ENCODE peak calls at places on chromosomes 6 and 20, in ten cellular contexts. One of them, this sample, is unnamed.

GRCh38 chr6:156731436-156731835 is 45.7 kb upstream of the ARID1B start:
- DNase-seq in cardiac muscle cell: no peak
- DNase-seq in activated T-cell treated with anti-CD3 and anti-CD28 coated beads, Interleukin-2, amount 50 U/mL, for 72 hours: no peak
- DNase-seq in LoVo: no peak
- DNase-seq in activated CD4-positive, alpha-beta T cell treated with anti-CD3 and anti-CD28 coated beads, Interleukin-2, amount 50 U/mL, for 1 hour: no peak
- DNase-seq in activated T-helper 1 cell treated with Interleukin-2 at 50 U/mL for 16 hours: no peak
- DNase-seq in OCI-LY7: no peak
- DNase-seq in activated naive CD8-positive, alpha-beta T cell treated with anti-CD3 and anti-CD28 coated beads, Interleukin-2, amount 50 U/mL, for 24 hours: no peak
- DNase-seq in GM20000: no peak
- DNase-seq in D341Med: no peak
- DNase-seq in this sample: no peak

GRCh38 chr6:26031151-26031594 is 56.1 kb upstream of the HFE start:
- DNase-seq in cardiac muscle cell: no peak
- DNase-seq in activated T-cell treated with anti-CD3 and anti-CD28 coated beads, Interleukin-2, amount 50 U/mL, for 72 hours: no peak
- DNase-seq in LoVo: no peak
- DNase-seq in activated CD4-positive, alpha-beta T cell treated with anti-CD3 and anti-CD28 coated beads, Interleukin-2, amount 50 U/mL, for 1 hour: no peak
- DNase-seq in activated T-helper 1 cell treated with Interleukin-2 at 50 U/mL for 16 hours: no peak
- DNase-seq in OCI-LY7: peak; percentile 85
- DNase-seq in activated naive CD8-positive, alpha-beta T cell treated with anti-CD3 and anti-CD28 coated beads, Interleukin-2, amount 50 U/mL, for 24 hours: no peak
- DNase-seq in GM20000: no peak
- DNase-seq in D341Med: no peak
- DNase-seq in this sample: no peak

GRCh38 chr6:129901910-129902309 is 40.8 kb upstream of the TMEM244 start:
- DNase-seq in cardiac muscle cell: no peak
- DNase-seq in activated T-cell treated with anti-CD3 and anti-CD28 coated beads, Interleukin-2, amount 50 U/mL, for 72 hours: no peak
- DNase-seq in LoVo: peak; percentile 34
- DNase-seq in activated CD4-positive, alpha-beta T cell treated with anti-CD3 and anti-CD28 coated beads, Interleukin-2, amount 50 U/mL, for 1 hour: no peak
- DNase-seq in activated T-helper 1 cell treated with Interleukin-2 at 50 U/mL for 16 hours: no peak
- DNase-seq in OCI-LY7: no peak
- DNase-seq in activated naive CD8-positive, alpha-beta T cell treated with anti-CD3 and anti-CD28 coated beads, Interleukin-2, amount 50 U/mL, for 24 hours: no peak
- DNase-seq in GM20000: no peak
- DNase-seq in D341Med: no peak
- DNase-seq in this sample: no peak

GRCh38 chr6:141202641-141203040 is 930.1 kb upstream of the GJE1 start:
- DNase-seq in cardiac muscle cell: no peak
- DNase-seq in activated T-cell treated with anti-CD3 and anti-CD28 coated beads, Interleukin-2, amount 50 U/mL, for 72 hours: no peak
- DNase-seq in LoVo: no peak
- DNase-seq in activated CD4-positive, alpha-beta T cell treated with anti-CD3 and anti-CD28 coated beads, Interleukin-2, amount 50 U/mL, for 1 hour: no peak
- DNase-seq in activated T-helper 1 cell treated with Interleukin-2 at 50 U/mL for 16 hours: no peak
- DNase-seq in OCI-LY7: no peak
- DNase-seq in activated naive CD8-positive, alpha-beta T cell treated with anti-CD3 and anti-CD28 coated beads, Interleukin-2, amount 50 U/mL, for 24 hours: no peak
- DNase-seq in GM20000: no peak
- DNase-seq in D341Med: no peak
- DNase-seq in this sample: no peak

GRCh38 chr20:1722513-1723050 is 65.0 kb upstream of the SIRPG start:
- DNase-seq in cardiac muscle cell: no peak
- DNase-seq in activated T-cell treated with anti-CD3 and anti-CD28 coated beads, Interleukin-2, amount 50 U/mL, for 72 hours: no peak
- DNase-seq in LoVo: no peak
- DNase-seq in activated CD4-positive, alpha-beta T cell treated with anti-CD3 and anti-CD28 coated beads, Interleukin-2, amount 50 U/mL, for 1 hour: no peak
- DNase-seq in activated T-helper 1 cell treated with Interleukin-2 at 50 U/mL for 16 hours: no peak
- DNase-seq in OCI-LY7: no peak
- DNase-seq in activated naive CD8-positive, alpha-beta T cell treated with anti-CD3 and anti-CD28 coated beads, Interleukin-2, amount 50 U/mL, for 24 hours: no peak
- DNase-seq in GM20000: no peak
- DNase-seq in D341Med: no peak
- DNase-seq in this sample: no peak

GRCh38 chr6:67277312-67277711 is 1357.8 kb upstream of the ADGRB3 start:
- DNase-seq in cardiac muscle cell: no peak
- DNase-seq in activated T-cell treated with anti-CD3 and anti-CD28 coated beads, Interleukin-2, amount 50 U/mL, for 72 hours: no peak
- DNase-seq in LoVo: no peak
- DNase-seq in activated CD4-positive, alpha-beta T cell treated with anti-CD3 and anti-CD28 coated beads, Interleukin-2, amount 50 U/mL, for 1 hour: no peak
- DNase-seq in activated T-helper 1 cell treated with Interleukin-2 at 50 U/mL for 16 hours: no peak
- DNase-seq in OCI-LY7: no peak
- DNase-seq in activated naive CD8-positive, alpha-beta T cell treated with anti-CD3 and anti-CD28 coated beads, Interleukin-2, amount 50 U/mL, for 24 hours: no peak
- DNase-seq in GM20000: no peak
- DNase-seq in D341Med: no peak
- DNase-seq in this sample: no peak

GRCh38 chr6:43269273-43270007 is 26.2 kb downstream of the TTBK1 start:
- DNase-seq in cardiac muscle cell: no peak
- DNase-seq in activated T-cell treated with anti-CD3 and anti-CD28 coated beads, Interleukin-2, amount 50 U/mL, for 72 hours: peak; percentile 53
- DNase-seq in LoVo: no peak
- DNase-seq in activated CD4-positive, alpha-beta T cell treated with anti-CD3 and anti-CD28 coated beads, Interleukin-2, amount 50 U/mL, for 1 hour: peak; percentile 46
- DNase-seq in activated T-helper 1 cell treated with Interleukin-2 at 50 U/mL for 16 hours: peak; percentile 14
- DNase-seq in OCI-LY7: peak; percentile 45
- DNase-seq in activated naive CD8-positive, alpha-beta T cell treated with anti-CD3 and anti-CD28 coated beads, Interleukin-2, amount 50 U/mL, for 24 hours: peak; percentile 60
- DNase-seq in GM20000: no peak
- DNase-seq in D341Med: no peak
- DNase-seq in this sample: peak; percentile 57

GRCh38 chr20:62437985-62438384 is 10.6 kb upstream of the RBBP8NL start:
- DNase-seq in cardiac muscle cell: no peak
- DNase-seq in activated T-cell treated with anti-CD3 and anti-CD28 coated beads, Interleukin-2, amount 50 U/mL, for 72 hours: no peak
- DNase-seq in LoVo: no peak
- DNase-seq in activated CD4-positive, alpha-beta T cell treated with anti-CD3 and anti-CD28 coated beads, Interleukin-2, amount 50 U/mL, for 1 hour: no peak
- DNase-seq in activated T-helper 1 cell treated with Interleukin-2 at 50 U/mL for 16 hours: no peak
- DNase-seq in OCI-LY7: no peak
- DNase-seq in activated naive CD8-positive, alpha-beta T cell treated with anti-CD3 and anti-CD28 coated beads, Interleukin-2, amount 50 U/mL, for 24 hours: no peak
- DNase-seq in GM20000: no peak
- DNase-seq in D341Med: no peak
- DNase-seq in this sample: no peak

GRCh38 chr6:50610562-50610961 is 102.8 kb upstream of the TFAP2D start:
- DNase-seq in cardiac muscle cell: no peak
- DNase-seq in activated T-cell treated with anti-CD3 and anti-CD28 coated beads, Interleukin-2, amount 50 U/mL, for 72 hours: no peak
- DNase-seq in LoVo: no peak
- DNase-seq in activated CD4-positive, alpha-beta T cell treated with anti-CD3 and anti-CD28 coated beads, Interleukin-2, amount 50 U/mL, for 1 hour: no peak
- DNase-seq in activated T-helper 1 cell treated with Interleukin-2 at 50 U/mL for 16 hours: no peak
- DNase-seq in OCI-LY7: no peak
- DNase-seq in activated naive CD8-positive, alpha-beta T cell treated with anti-CD3 and anti-CD28 coated beads, Interleukin-2, amount 50 U/mL, for 24 hours: no peak
- DNase-seq in GM20000: no peak
- DNase-seq in D341Med: no peak
- DNase-seq in this sample: no peak

GRCh38 chr6:142213402-142213801 is 66.3 kb downstream of the VTA1 start:
- DNase-seq in cardiac muscle cell: no peak
- DNase-seq in activated T-cell treated with anti-CD3 and anti-CD28 coated beads, Interleukin-2, amount 50 U/mL, for 72 hours: no peak
- DNase-seq in LoVo: no peak
- DNase-seq in activated CD4-positive, alpha-beta T cell treated with anti-CD3 and anti-CD28 coated beads, Interleukin-2, amount 50 U/mL, for 1 hour: no peak
- DNase-seq in activated T-helper 1 cell treated with Interleukin-2 at 50 U/mL for 16 hours: no peak
- DNase-seq in OCI-LY7: peak; percentile 20
- DNase-seq in activated naive CD8-positive, alpha-beta T cell treated with anti-CD3 and anti-CD28 coated beads, Interleukin-2, amount 50 U/mL, for 24 hours: no peak
- DNase-seq in GM20000: no peak
- DNase-seq in D341Med: no peak
- DNase-seq in this sample: no peak